ENCODE peak calls at places on chromosome 5, in six cellular contexts. One of them, this sample, is unnamed.

GRCh38 chr5:149110406-149110805 is 30.9 kb upstream of the ABLIM3 start:
- DNase-seq in activated CD8-positive, alpha-beta T cell treated with anti-CD3 and anti-CD28 coated beads for 36 hours: no peak
- DNase-seq in PC-3: peak
- DNase-seq in fibroblast of lung: no peak
- DNase-seq in naive B cell: no peak
- DNase-seq in HEK293T: no peak
- DNase-seq in this sample: no peak

GRCh38 chr5:113480243-113480642 is 8.0 kb downstream of the MCC start:
- DNase-seq in activated CD8-positive, alpha-beta T cell treated with anti-CD3 and anti-CD28 coated beads for 36 hours: no peak
- DNase-seq in PC-3: no peak
- DNase-seq in fibroblast of lung: no peak
- DNase-seq in naive B cell: no peak
- DNase-seq in HEK293T: no peak
- DNase-seq in this sample: no peak

GRCh38 chr5:5154733-5155132 is 14.6 kb downstream of the ADAMTS16 start:
- DNase-seq in activated CD8-positive, alpha-beta T cell treated with anti-CD3 and anti-CD28 coated beads for 36 hours: no peak
- DNase-seq in PC-3: no peak
- DNase-seq in fibroblast of lung: no peak
- DNase-seq in naive B cell: no peak
- DNase-seq in HEK293T: no peak
- DNase-seq in this sample: no peak

GRCh38 chr5:74660146-74660545 is 19.6 kb upstream of the ENC1 start:
- DNase-seq in activated CD8-positive, alpha-beta T cell treated with anti-CD3 and anti-CD28 coated beads for 36 hours: no peak
- DNase-seq in PC-3: peak
- DNase-seq in fibroblast of lung: no peak
- DNase-seq in naive B cell: no peak
- DNase-seq in HEK293T: no peak
- DNase-seq in this sample: no peak

GRCh38 chr5:91020065-91020800 is 362.9 kb downstream of the ARRDC3 start:
- DNase-seq in activated CD8-positive, alpha-beta T cell treated with anti-CD3 and anti-CD28 coated beads for 36 hours: no peak
- DNase-seq in PC-3: no peak
- DNase-seq in fibroblast of lung: peak
- DNase-seq in naive B cell: no peak
- DNase-seq in HEK293T: no peak
- DNase-seq in this sample: no peak

GRCh38 chr5:67963789-67964519 is 251.6 kb upstream of the PIK3R1 start:
- DNase-seq in activated CD8-positive, alpha-beta T cell treated with anti-CD3 and anti-CD28 coated beads for 36 hours: no peak
- DNase-seq in PC-3: no peak
- DNase-seq in fibroblast of lung: no peak
- DNase-seq in naive B cell: no peak
- DNase-seq in HEK293T: no peak
- DNase-seq in this sample: no peak

GRCh38 chr5:14142202-14142855 is 813 bp upstream of the TRIO start:
- DNase-seq in activated CD8-positive, alpha-beta T cell treated with anti-CD3 and anti-CD28 coated beads for 36 hours: no peak
- DNase-seq in PC-3: no peak
- DNase-seq in fibroblast of lung: no peak
- DNase-seq in naive B cell: no peak
- DNase-seq in HEK293T: no peak
- DNase-seq in this sample: no peak

GRCh38 chr5:180673371-180674252 is 24.2 kb upstream of the FLT4 start:
- DNase-seq in activated CD8-positive, alpha-beta T cell treated with anti-CD3 and anti-CD28 coated beads for 36 hours: no peak
- DNase-seq in PC-3: no peak
- DNase-seq in fibroblast of lung: no peak
- DNase-seq in naive B cell: no peak
- DNase-seq in HEK293T: no peak
- DNase-seq in this sample: peak

GRCh38 chr5:146334074-146334533 is 4.5 kb upstream of the POU4F3 start:
- DNase-seq in activated CD8-positive, alpha-beta T cell treated with anti-CD3 and anti-CD28 coated beads for 36 hours: no peak
- DNase-seq in PC-3: no peak
- DNase-seq in fibroblast of lung: no peak
- DNase-seq in naive B cell: no peak
- DNase-seq in HEK293T: no peak
- DNase-seq in this sample: no peak

GRCh38 chr5:69331528-69332445 is 814 bp downstream of the CCDC125 start:
- DNase-seq in activated CD8-positive, alpha-beta T cell treated with anti-CD3 and anti-CD28 coated beads for 36 hours: no peak
- DNase-seq in PC-3: peak
- DNase-seq in fibroblast of lung: no peak
- DNase-seq in naive B cell: no peak
- DNase-seq in HEK293T: no peak
- DNase-seq in this sample: no peak

GRCh38 chr5:86917117-86917579 is 299.4 kb downstream of the COX7C start:
- DNase-seq in activated CD8-positive, alpha-beta T cell treated with anti-CD3 and anti-CD28 coated beads for 36 hours: peak
- DNase-seq in PC-3: peak
- DNase-seq in fibroblast of lung: peak
- DNase-seq in naive B cell: no peak
- DNase-seq in HEK293T: peak
- DNase-seq in this sample: no peak

GRCh38 chr5:110727025-110727314 is 499 bp upstream of the TMEM232 start:
- DNase-seq in activated CD8-positive, alpha-beta T cell treated with anti-CD3 and anti-CD28 coated beads for 36 hours: no peak
- DNase-seq in PC-3: peak
- DNase-seq in fibroblast of lung: no peak
- DNase-seq in naive B cell: no peak
- DNase-seq in HEK293T: no peak
- DNase-seq in this sample: no peak

GRCh38 chr5:58240286-58240685 is 219.6 kb downstream of the PLK2 start:
- DNase-seq in activated CD8-positive, alpha-beta T cell treated with anti-CD3 and anti-CD28 coated beads for 36 hours: no peak
- DNase-seq in PC-3: peak
- DNase-seq in fibroblast of lung: peak
- DNase-seq in naive B cell: no peak
- DNase-seq in HEK293T: no peak
- DNase-seq in this sample: no peak

GRCh38 chr5:39106332-39106731 is 32.1 kb upstream of the RICTOR start:
- DNase-seq in activated CD8-positive, alpha-beta T cell treated with anti-CD3 and anti-CD28 coated beads for 36 hours: no peak
- DNase-seq in PC-3: peak
- DNase-seq in fibroblast of lung: no peak
- DNase-seq in naive B cell: peak
- DNase-seq in HEK293T: no peak
- DNase-seq in this sample: no peak